ENCODE peak calls at places on chromosomes 2 and 18, in six cellular contexts. M is COR-L47; I is CD8-positive, alpha-beta T cell; R is posterior cingulate gyrus; Q is pancreas; J is HT1080. T is an unnamed sample.

GRCh38 chr2:27261241-27261925 is 1.5 kb downstream of the SLC30A3 start:
- DNase-seq in M (no peak), I (no peak), R (no peak), Q (no peak), J (peak), T (no peak)

GRCh38 chr2:209367091-209367747 is 56.6 kb upstream of the MAP2 start:
- DNase-seq in M (no peak), I (no peak), R (no peak), Q (no peak), J (no peak), T (no peak)

GRCh38 chr2:172545408-172546075 is 10.3 kb upstream of the PDK1 start:
- DNase-seq in M (no peak), I (no peak), R (no peak), Q (no peak), J (no peak), T (no peak)

GRCh38 chr18:26547302-26548143 is 830 bp downstream of the KCTD1 start:
- DNase-seq in M (no peak), I (peak), R (peak), Q (peak), J (no peak), T (peak)

GRCh38 chr2:39059366-39059952 is 61.4 kb downstream of the SOS1 start:
- DNase-seq in M (peak), I (no peak), R (no peak), Q (no peak), J (peak), T (no peak)

GRCh38 chr2:170974304-170974993 is 45.4 kb downstream of the GORASP2 start:
- DNase-seq in M (no peak), I (no peak), R (no peak), Q (no peak), J (no peak), T (no peak)

GRCh38 chr18:69998523-69998987 is 50.9 kb upstream of the CD226 start:
- DNase-seq in M (no peak), I (no peak), R (no peak), Q (no peak), J (no peak), T (no peak)

GRCh38 chr2:188693771-188694170 is 280.4 kb upstream of the COL3A1 start:
- DNase-seq in M (no peak), I (no peak), R (no peak), Q (no peak), J (no peak), T (no peak)

GRCh38 chr2:28463211-28463610 is 32.6 kb upstream of the PLB1 start:
- DNase-seq in M (no peak), I (no peak), R (no peak), Q (no peak), J (no peak), T (no peak)

GRCh38 chr2:164114937-164115336 is 379.1 kb upstream of the FIGN start:
- DNase-seq in M (no peak), I (no peak), R (no peak), Q (no peak), J (no peak), T (no peak)

GRCh38 chr2:61538920-61539559 is 884 bp upstream of the XPO1 start:
- DNase-seq in M (peak), I (no peak), R (no peak), Q (peak), J (peak), T (peak)

GRCh38 chr2:13686262-13686661 is 946.3 kb upstream of the LRATD1 start:
- DNase-seq in M (no peak), I (no peak), R (no peak), Q (no peak), J (no peak), T (no peak)

GRCh38 chr2:234669611-234670010 is 172.7 kb upstream of the ARL4C start:
- DNase-seq in M (no peak), I (no peak), R (no peak), Q (no peak), J (no peak), T (no peak)

GRCh38 chr2:11904029-11904428 is 157.6 kb downstream of the LPIN1 start:
- DNase-seq in M (no peak), I (no peak), R (no peak), Q (no peak), J (no peak), T (no peak)

GRCh38 chr2:10901160-10901559 is 10.6 kb upstream of the KCNF1 start:
- DNase-seq in M (no peak), I (no peak), R (no peak), Q (no peak), J (peak), T (no peak)

GRCh38 chr18:61738488-61738887 is 154.3 kb downstream of the RNF152 start:
- DNase-seq in M (no peak), I (no peak), R (no peak), Q (no peak), J (peak), T (no peak)